ENCODE peak calls at places on chromosome 20, in ten cellular contexts. One of them, this sample, is unnamed.

GRCh38 chr20:1301031-1301529 is 27.9 kb downstream of the SDCBP2 start:
- DNase-seq in activated T-cell treated with anti-CD3 and anti-CD28 coated beads, Interleukin-2, amount 50 U/mL, for 24 hours: peak
- DNase-seq in stimulated activated naive B cell treated with anti-CD40 and anti-IgM and Interleukin-4, amounts not matched to agents 10 μg/mL and 1 μg/mL and 100 μg/mL, for 72 hours: no peak
- DNase-seq in NCI-H69: peak
- DNase-seq in HCT116: peak
- DNase-seq in amniotic epithelial cell: peak
- DNase-seq in B cell: no peak
- DNase-seq in pulmonary artery endothelial cell: no peak
- DNase-seq in nephron progenitor cell: no peak
- DNase-seq in HFFc6: peak
- DNase-seq in this sample: peak

GRCh38 chr20:184288-184687 is 5.2 kb downstream of the DEFB128 start:
- DNase-seq in activated T-cell treated with anti-CD3 and anti-CD28 coated beads, Interleukin-2, amount 50 U/mL, for 24 hours: no peak
- DNase-seq in stimulated activated naive B cell treated with anti-CD40 and anti-IgM and Interleukin-4, amounts not matched to agents 10 μg/mL and 1 μg/mL and 100 μg/mL, for 72 hours: no peak
- DNase-seq in NCI-H69: no peak
- DNase-seq in HCT116: no peak
- DNase-seq in amniotic epithelial cell: no peak
- DNase-seq in B cell: no peak
- DNase-seq in pulmonary artery endothelial cell: no peak
- DNase-seq in nephron progenitor cell: no peak
- DNase-seq in HFFc6: no peak
- DNase-seq in this sample: no peak

GRCh38 chr20:59515013-59515905 is 89.1 kb upstream of the PHACTR3 start:
- DNase-seq in activated T-cell treated with anti-CD3 and anti-CD28 coated beads, Interleukin-2, amount 50 U/mL, for 24 hours: no peak
- DNase-seq in stimulated activated naive B cell treated with anti-CD40 and anti-IgM and Interleukin-4, amounts not matched to agents 10 μg/mL and 1 μg/mL and 100 μg/mL, for 72 hours: no peak
- DNase-seq in NCI-H69: peak
- DNase-seq in HCT116: peak
- DNase-seq in amniotic epithelial cell: peak
- DNase-seq in B cell: no peak
- DNase-seq in pulmonary artery endothelial cell: no peak
- DNase-seq in nephron progenitor cell: peak
- DNase-seq in HFFc6: peak
- DNase-seq in this sample: peak

GRCh38 chr20:23446505-23446904 is 6.2 kb downstream of the CST11 start:
- DNase-seq in activated T-cell treated with anti-CD3 and anti-CD28 coated beads, Interleukin-2, amount 50 U/mL, for 24 hours: peak
- DNase-seq in stimulated activated naive B cell treated with anti-CD40 and anti-IgM and Interleukin-4, amounts not matched to agents 10 μg/mL and 1 μg/mL and 100 μg/mL, for 72 hours: no peak
- DNase-seq in NCI-H69: peak
- DNase-seq in HCT116: peak
- DNase-seq in amniotic epithelial cell: peak
- DNase-seq in B cell: no peak
- DNase-seq in pulmonary artery endothelial cell: no peak
- DNase-seq in nephron progenitor cell: peak
- DNase-seq in HFFc6: peak
- DNase-seq in this sample: peak

GRCh38 chr20:58144071-58144470 is 84.4 kb downstream of the ANKRD60 start:
- DNase-seq in activated T-cell treated with anti-CD3 and anti-CD28 coated beads, Interleukin-2, amount 50 U/mL, for 24 hours: no peak
- DNase-seq in stimulated activated naive B cell treated with anti-CD40 and anti-IgM and Interleukin-4, amounts not matched to agents 10 μg/mL and 1 μg/mL and 100 μg/mL, for 72 hours: no peak
- DNase-seq in NCI-H69: no peak
- DNase-seq in HCT116: no peak
- DNase-seq in amniotic epithelial cell: no peak
- DNase-seq in B cell: no peak
- DNase-seq in pulmonary artery endothelial cell: no peak
- DNase-seq in nephron progenitor cell: no peak
- DNase-seq in HFFc6: no peak
- DNase-seq in this sample: no peak

GRCh38 chr20:37282558-37282957 is 6.9 kb upstream of the MANBAL start:
- DNase-seq in activated T-cell treated with anti-CD3 and anti-CD28 coated beads, Interleukin-2, amount 50 U/mL, for 24 hours: no peak
- DNase-seq in stimulated activated naive B cell treated with anti-CD40 and anti-IgM and Interleukin-4, amounts not matched to agents 10 μg/mL and 1 μg/mL and 100 μg/mL, for 72 hours: no peak
- DNase-seq in NCI-H69: no peak
- DNase-seq in HCT116: no peak
- DNase-seq in amniotic epithelial cell: peak
- DNase-seq in B cell: no peak
- DNase-seq in pulmonary artery endothelial cell: no peak
- DNase-seq in nephron progenitor cell: no peak
- DNase-seq in HFFc6: peak
- DNase-seq in this sample: peak

GRCh38 chr20:41507851-41508250 is 110.3 kb downstream of the CHD6 start:
- DNase-seq in activated T-cell treated with anti-CD3 and anti-CD28 coated beads, Interleukin-2, amount 50 U/mL, for 24 hours: no peak
- DNase-seq in stimulated activated naive B cell treated with anti-CD40 and anti-IgM and Interleukin-4, amounts not matched to agents 10 μg/mL and 1 μg/mL and 100 μg/mL, for 72 hours: no peak
- DNase-seq in NCI-H69: no peak
- DNase-seq in HCT116: no peak
- DNase-seq in amniotic epithelial cell: no peak
- DNase-seq in B cell: no peak
- DNase-seq in pulmonary artery endothelial cell: no peak
- DNase-seq in nephron progenitor cell: no peak
- DNase-seq in HFFc6: no peak
- DNase-seq in this sample: no peak

GRCh38 chr20:58593880-58594473 is 57.1 kb upstream of the STX16 start:
- DNase-seq in activated T-cell treated with anti-CD3 and anti-CD28 coated beads, Interleukin-2, amount 50 U/mL, for 24 hours: no peak
- DNase-seq in stimulated activated naive B cell treated with anti-CD40 and anti-IgM and Interleukin-4, amounts not matched to agents 10 μg/mL and 1 μg/mL and 100 μg/mL, for 72 hours: no peak
- DNase-seq in NCI-H69: no peak
- DNase-seq in HCT116: no peak
- DNase-seq in amniotic epithelial cell: no peak
- DNase-seq in B cell: no peak
- DNase-seq in pulmonary artery endothelial cell: peak
- DNase-seq in nephron progenitor cell: no peak
- DNase-seq in HFFc6: no peak
- DNase-seq in this sample: no peak

GRCh38 chr20:41395669-41396664 is 29.3 kb upstream of the EMILIN3 start:
- DNase-seq in activated T-cell treated with anti-CD3 and anti-CD28 coated beads, Interleukin-2, amount 50 U/mL, for 24 hours: no peak
- DNase-seq in stimulated activated naive B cell treated with anti-CD40 and anti-IgM and Interleukin-4, amounts not matched to agents 10 μg/mL and 1 μg/mL and 100 μg/mL, for 72 hours: no peak
- DNase-seq in NCI-H69: peak
- DNase-seq in HCT116: no peak
- DNase-seq in amniotic epithelial cell: no peak
- DNase-seq in B cell: no peak
- DNase-seq in pulmonary artery endothelial cell: no peak
- DNase-seq in nephron progenitor cell: no peak
- DNase-seq in HFFc6: no peak
- DNase-seq in this sample: peak